ENCODE peak calls at places on chromosomes 7 and 10, in ten cellular contexts. E, K, P, M, F, J, X, Q, C and B are unnamed samples.

GRCh38 chr7:54080971-54081370 is 461.2 kb upstream of the VSTM2A start:
- DNase-seq in C (no peak), Q (no peak), K (no peak), M (no peak), X (no peak), F (no peak), P (no peak), E (no peak), J (no peak), B (no peak)

GRCh38 chr7:54995631-54996340 is 23.0 kb upstream of the EGFR start:
- DNase-seq in E (peak; percentile 83), X (peak; percentile 32), C (no peak), K (peak; percentile 84), F (peak; percentile 85), J (peak; percentile 78), P (no peak), Q (no peak), M (peak; percentile 59), B (peak; percentile 39)

GRCh38 chr10:89327803-89328441 is at the start of gene IFIT3:
- DNase-seq in J (peak; percentile 96), X (peak; percentile 87), E (peak; percentile 91), K (peak; percentile 97), F (peak; percentile 77), P (no peak), C (no peak), M (peak; percentile 99), Q (peak; percentile 57), B (peak; percentile 70)

GRCh38 chr7:64619705-64620104 is 46.2 kb upstream of the ZNF107 start:
- DNase-seq in X (no peak), F (no peak), P (no peak), M (no peak), C (no peak), E (no peak), Q (no peak), K (no peak), J (no peak), B (no peak)

GRCh38 chr7:134691820-134692705 is 45.4 kb downstream of the BPGM start:
- DNase-seq in X (no peak), E (no peak), F (no peak), Q (no peak), P (no peak), K (peak; percentile 91), M (peak; percentile 89), C (no peak), J (peak; percentile 55), B (peak; percentile 42)

GRCh38 chr10:13047529-13048206 is 46.2 kb upstream of the CCDC3 start:
- DNase-seq in P (no peak), K (no peak), M (no peak), C (no peak), J (no peak), E (no peak), X (no peak), Q (no peak), F (no peak), B (no peak)

GRCh38 chr7:158975526-158976467 is 119.4 kb downstream of the DYNC2I1 start:
- DNase-seq in K (no peak), F (no peak), J (no peak), Q (peak; percentile 40), X (no peak), P (no peak), E (no peak), M (no peak), C (no peak), B (no peak)

GRCh38 chr7:143388491-143389101 is 7.5 kb downstream of the ZYX start:
- DNase-seq in K (no peak), J (no peak), C (no peak), E (no peak), M (no peak), P (no peak), X (no peak), Q (no peak), F (no peak), B (no peak)

GRCh38 chr10:70323697-70324340 is 40.0 kb upstream of the NPFFR1 start:
- DNase-seq in C (peak; percentile 40), X (no peak), E (no peak), Q (no peak), P (no peak), K (no peak), J (no peak), M (no peak), F (no peak), B (no peak)

GRCh38 chr7:76000566-76000965 is 6.2 kb upstream of the TMEM120A start:
- DNase-seq in M (no peak), C (no peak), X (no peak), Q (no peak), J (no peak), E (no peak), F (no peak), P (peak; percentile 50), K (no peak), B (no peak)

GRCh38 chr10:71085689-71086438 is 126.5 kb upstream of the UNC5B start:
- DNase-seq in X (no peak), Q (no peak), M (no peak), E (no peak), K (no peak), F (no peak), P (no peak), J (no peak), C (no peak), B (peak; percentile 2)

GRCh38 chr7:156791241-156791640 is 101.7 kb downstream of the LMBR1 start:
- DNase-seq in F (no peak), K (no peak), P (no peak), X (no peak), M (no peak), E (no peak), Q (no peak), C (no peak), J (no peak), B (no peak)

GRCh38 chr10:43453266-43453831 is 16.4 kb downstream of the ZNF487 start:
- DNase-seq in Q (no peak), X (no peak), P (no peak), K (no peak), F (no peak), M (no peak), E (no peak), J (no peak), C (no peak), B (no peak)

DNA sequence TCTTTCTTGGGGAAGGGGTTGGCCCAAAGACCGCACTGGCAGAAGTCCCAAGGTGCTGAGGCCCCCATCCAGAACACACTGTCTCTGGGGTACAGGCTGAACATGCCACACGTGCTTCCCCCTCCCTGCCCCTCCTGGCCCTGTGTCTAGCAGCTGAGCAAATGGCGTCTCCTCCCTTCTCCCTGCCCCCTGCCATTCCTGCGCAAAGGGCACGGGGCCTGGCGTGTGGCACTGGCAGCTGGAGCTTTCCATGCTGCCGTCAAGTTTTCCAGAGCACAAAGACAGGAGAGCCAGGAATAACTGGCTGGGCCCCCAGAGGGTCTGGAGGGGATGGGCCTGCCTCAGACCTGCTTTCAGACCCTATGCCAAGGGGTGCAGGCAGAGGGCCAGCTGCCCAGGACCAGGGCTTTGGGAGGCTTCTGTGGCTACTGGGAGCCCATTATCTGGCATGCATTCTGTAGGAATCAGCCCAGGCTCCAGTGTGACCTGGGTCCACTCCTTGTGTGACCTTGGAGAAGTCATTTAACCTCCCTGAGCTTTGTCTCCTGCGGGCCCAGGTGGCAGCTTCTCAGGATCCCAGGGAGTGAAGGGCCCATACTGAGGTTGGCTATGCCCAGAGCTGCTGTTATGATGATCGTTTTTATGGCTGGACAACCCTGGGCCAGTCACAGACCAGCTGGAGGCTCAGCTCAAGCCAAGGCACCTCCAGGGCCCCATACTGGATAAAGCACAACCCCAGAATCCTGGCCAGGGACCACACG is 710 bp upstream of the LDB3 start:
- DNase-seq in F (no peak), Q (no peak), E (no peak), M (no peak), K (no peak), C (no peak), P (no peak), X (no peak), J (no peak), B (no peak)
- H3K4me3 ChIP-seq in F (no peak overlapping the region), Q (no peak overlapping the region), E (no peak overlapping the region), M (no peak overlapping the region), K (no peak overlapping the region), C (no peak overlapping the region), P (no peak overlapping the region), X (no peak overlapping the region), J (no peak overlapping the region), B (no peak overlapping the region)

DNA sequence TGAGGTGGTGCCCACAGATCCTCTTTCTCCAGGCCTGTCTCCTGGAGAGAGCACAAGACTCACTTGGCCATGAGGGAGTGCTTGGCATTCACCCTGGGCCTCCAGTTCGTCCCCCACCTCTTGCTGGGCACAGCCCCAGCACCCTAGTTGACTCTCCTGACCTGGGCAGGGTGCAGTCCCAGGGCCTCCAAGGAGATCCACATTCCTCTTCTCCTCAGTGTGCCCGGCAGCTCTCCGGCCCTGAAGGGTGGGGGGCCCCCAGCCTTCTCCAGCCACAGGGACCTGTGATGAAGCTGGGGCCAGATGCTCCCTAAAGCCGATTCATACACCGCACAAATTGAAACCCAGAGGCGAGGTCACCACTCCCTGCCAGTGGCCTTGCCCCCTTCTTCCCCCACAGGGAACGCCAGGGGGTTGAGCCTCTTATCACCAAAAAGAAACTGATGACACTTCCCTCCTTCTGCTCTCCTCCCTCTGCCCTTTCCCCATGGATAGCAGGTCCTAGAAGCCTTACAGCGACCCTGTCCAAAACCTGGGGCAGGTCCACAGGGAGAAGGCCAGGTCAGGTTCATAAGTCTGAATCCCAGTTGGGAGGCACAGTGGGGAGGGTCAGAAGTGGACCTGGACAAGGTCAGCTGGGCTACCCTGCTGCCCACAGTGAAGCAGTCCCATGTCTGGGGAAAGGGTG is 3.1 kb downstream of the EN2 start:
- DNase-seq in Q (no peak), X (no peak), E (no peak), M (no peak), J (no peak), P (peak; percentile 23), F (no peak), K (no peak), C (no peak), B (no peak)
- H3K4me3 ChIP-seq in Q (no peak overlapping the region), X (no peak overlapping the region), E (no peak overlapping the region), M (no peak overlapping the region), J (no peak overlapping the region), P (no peak overlapping the region), F (no peak overlapping the region), K (no peak overlapping the region), C (no peak overlapping the region), B (no peak overlapping the region)

GRCh38 chr7:133497061-133497460 is 244.2 kb downstream of the EXOC4 start:
- DNase-seq in F (no peak), J (no peak), C (no peak), K (no peak), E (no peak), Q (no peak), P (no peak), X (no peak), M (no peak), B (no peak)

GRCh38 chr7:133504825-133505224 is 251.9 kb downstream of the EXOC4 start:
- DNase-seq in E (no peak), Q (no peak), P (no peak), X (no peak), F (no peak), K (peak; percentile 69), C (no peak), M (peak; percentile 19), J (peak; percentile 31), B (no peak)

GRCh38 chr7:133502498-133502897 is 249.6 kb downstream of the EXOC4 start:
- DNase-seq in E (no peak), F (no peak), P (no peak), M (no peak), Q (peak; percentile 63), X (no peak), K (peak; percentile 25), J (no peak), C (no peak), B (no peak)
- H3K4me3 ChIP-seq in E (no peak overlapping the region), F (no peak overlapping the region), P (no peak overlapping the region), M (no peak overlapping the region), Q (no peak overlapping the region), X (no peak overlapping the region), K (no peak overlapping the region), J (no peak overlapping the region), C (no peak overlapping the region), B (no peak overlapping the region)

GRCh38 chr7:107332488-107333269 is 137.2 kb upstream of the GPR22 start:
- DNase-seq in J (no peak), M (no peak), C (no peak), K (peak; percentile 5), Q (no peak), P (no peak), X (no peak), F (no peak), E (no peak), B (no peak)
- H3K4me3 ChIP-seq in J (no peak overlapping the region), M (no peak overlapping the region), C (no peak overlapping the region), K (no peak overlapping the region), Q (no peak overlapping the region), P (no peak overlapping the region), X (no peak overlapping the region), F (no peak overlapping the region), E (no peak overlapping the region), B (no peak overlapping the region)